ENCODE peak calls at places on chromosomes 11 and 22, in five cellular contexts. C is HepG2, W is A549, V is endothelial cell of umbilical vein, U is K562. Z is an unnamed sample.

GRCh38 chr11:44203270-44204043 is 106.5 kb downstream of the ALX4 start:
- DNase-seq in V (no peak), W (no peak), U (no peak), C (no peak), Z (no peak)

GRCh38 chr11:134032501-134033091 is 36.3 kb upstream of the JAM3 start:
- DNase-seq in W (no peak), U (no peak), V (no peak), C (no peak), Z (peak)

GRCh38 chr22:32660292-32660691 is 141.2 kb upstream of the TIMP3 start:
- DNase-seq in W (peak), U (peak), V (no peak), C (peak), Z (peak)

GRCh38 chr11:31804439-31805036 is 6.6 kb downstream of the PAX6 start:
- DNase-seq in U (no peak), W (no peak), C (no peak), V (no peak), Z (peak)

GRCh38 chr11:72621008-72621610 is 53.1 kb downstream of the PDE2A start:
- DNase-seq in U (no peak), V (no peak), C (no peak), W (no peak), Z (no peak)

GRCh38 chr22:29071261-29072045 is 1.4 kb upstream of the KREMEN1 start:
- DNase-seq in W (peak), U (peak), C (peak), V (no peak), Z (peak)

GRCh38 chr11:9313648-9314290 is 624 bp downstream of the TMEM41B start:
- DNase-seq in C (no peak), U (peak), W (no peak), V (peak), Z (peak)

GRCh38 chr11:32615422-32615821 is 31.8 kb downstream of the EIF3M start:
- DNase-seq in C (peak), U (no peak), V (peak), W (peak), Z (no peak)

GRCh38 chr22:44086759-44087158 is 62.7 kb downstream of the PARVB start:
- DNase-seq in V (no peak), W (no peak), U (no peak), C (no peak), Z (no peak)

GRCh38 chr11:95322546-95322945 is 91.5 kb upstream of the SESN3 start:
- DNase-seq in U (no peak), V (no peak), C (no peak), W (no peak), Z (no peak)

GRCh38 chr11:111766834-111767142 is 599 bp upstream of the PPP2R1B start:
- DNase-seq in C (peak), W (no peak), V (no peak), U (peak), Z (no peak)

GRCh38 chr11:47280860-47281259 is 10.9 kb downstream of the MADD start:
- DNase-seq in U (no peak), W (no peak), C (no peak), V (no peak), Z (no peak)

GRCh38 chr11:124811423-124812125 is 11.4 kb upstream of the MSANTD2 start:
- DNase-seq in W (no peak), U (no peak), C (no peak), V (no peak), Z (no peak)

GRCh38 chr11:13486926-13487660 is 8.7 kb downstream of the PTH start:
- DNase-seq in V (peak), W (peak), U (peak), C (peak), Z (peak)

GRCh38 chr11:125408281-125408680 is 87.8 kb downstream of the FEZ1 start:
- DNase-seq in W (no peak), U (no peak), C (no peak), V (no peak), Z (no peak)

GRCh38 chr22:44693756-44694155 is 8.2 kb upstream of the PRR5 start:
- DNase-seq in V (no peak), C (no peak), W (no peak), U (no peak), Z (no peak)

GRCh38 chr22:50325444-50326224 is 1.2 kb downstream of the DENND6B start:
- DNase-seq in V (no peak), W (no peak), C (no peak), U (no peak), Z (peak)

GRCh38 chr11:7480132-7480531 is 5.2 kb upstream of the OLFML1 start:
- DNase-seq in C (no peak), V (no peak), U (no peak), W (no peak), Z (no peak)

GRCh38 chr11:27416568-27417176 is 53.7 kb upstream of the CCDC34 start:
- DNase-seq in W (no peak), C (no peak), U (no peak), V (no peak), Z (no peak)

GRCh38 chr22:39090426-39091064 is 6.5 kb upstream of the APOBEC3H start:
- DNase-seq in U (no peak), V (no peak), W (no peak), C (no peak), Z (peak)

GRCh38 chr11:130211144-130211543 is 51.6 kb downstream of the ST14 start:
- DNase-seq in C (no peak), U (no peak), W (no peak), V (no peak), Z (no peak)

GRCh38 chr11:38927993-38928392 is 2330.0 kb upstream of the RAG2 start:
- DNase-seq in U (no peak), C (no peak), V (no peak), W (no peak), Z (no peak)

GRCh38 chr11:106217456-106217855 is 140.0 kb downstream of the AASDHPPT start:
- DNase-seq in W (no peak), U (no peak), C (no peak), V (no peak), Z (no peak)

GRCh38 chr11:5288912-5289525 is 12.7 kb downstream of the OR51B4 start:
- DNase-seq in C (no peak), U (peak), W (no peak), V (no peak), Z (no peak)

GRCh38 chr11:102561636-102562035 is 31.1 kb upstream of the MMP7 start:
- DNase-seq in C (no peak), W (no peak), U (no peak), V (no peak), Z (no peak)

GRCh38 chr22:24565077-24565476 is 9.3 kb downstream of the SNRPD3 start:
- DNase-seq in V (no peak), U (no peak), W (no peak), C (no peak), Z (no peak)

GRCh38 chr22:25024895-25025294 is 72.4 kb downstream of the KIAA1671 start:
- DNase-seq in C (no peak), U (no peak), W (no peak), V (no peak), Z (no peak)

GRCh38 chr11:59857444-59858434 is 8.5 kb downstream of the TCN1 start:
- DNase-seq in W (peak), C (no peak), U (peak), V (peak), Z (peak)

GRCh38 chr22:24768537-24769374 is 5.8 kb downstream of the PIWIL3 start:
- DNase-seq in V (peak), U (peak), W (peak), C (peak), Z (peak)

GRCh38 chr22:39985383-39986045 is 9.2 kb upstream of the FAM83F start:
- DNase-seq in C (no peak), U (no peak), V (no peak), W (no peak), Z (no peak)

GRCh38 chr11:73493838-73494598 is 103.9 kb downstream of the FAM168A start:
- DNase-seq in V (peak), W (peak), U (no peak), C (peak), Z (no peak)

GRCh38 chr11:73152861-73153483 is 10.9 kb upstream of the FCHSD2 start:
- DNase-seq in C (no peak), W (no peak), V (no peak), U (no peak), Z (peak)

GRCh38 chr11:5291207-5291838 is 10.4 kb downstream of the OR51B4 start:
- DNase-seq in C (peak), W (peak), U (peak), V (peak), Z (peak)

GRCh38 chr11:73186294-73186850 is 31.7 kb upstream of the P2RY2 start:
- DNase-seq in U (no peak), C (no peak), V (no peak), W (peak), Z (peak)

GRCh38 chr11:128956401-128957203 is 13.9 kb upstream of the TP53AIP1 start:
- DNase-seq in C (peak), V (peak), W (peak), U (peak), Z (peak)

GRCh38 chr22:46734830-46735453 is 3.1 kb downstream of the CERK start:
- DNase-seq in U (no peak), C (no peak), V (peak), W (no peak), Z (peak)

GRCh38 chr11:130738618-130739017 is 177.7 kb downstream of the SNX19 start:
- DNase-seq in U (no peak), C (no peak), W (no peak), V (no peak), Z (no peak)

GRCh38 chr11:115579181-115579825 is 75.1 kb upstream of the CADM1 start:
- DNase-seq in C (no peak), U (no peak), W (no peak), V (no peak), Z (no peak)

DNA sequence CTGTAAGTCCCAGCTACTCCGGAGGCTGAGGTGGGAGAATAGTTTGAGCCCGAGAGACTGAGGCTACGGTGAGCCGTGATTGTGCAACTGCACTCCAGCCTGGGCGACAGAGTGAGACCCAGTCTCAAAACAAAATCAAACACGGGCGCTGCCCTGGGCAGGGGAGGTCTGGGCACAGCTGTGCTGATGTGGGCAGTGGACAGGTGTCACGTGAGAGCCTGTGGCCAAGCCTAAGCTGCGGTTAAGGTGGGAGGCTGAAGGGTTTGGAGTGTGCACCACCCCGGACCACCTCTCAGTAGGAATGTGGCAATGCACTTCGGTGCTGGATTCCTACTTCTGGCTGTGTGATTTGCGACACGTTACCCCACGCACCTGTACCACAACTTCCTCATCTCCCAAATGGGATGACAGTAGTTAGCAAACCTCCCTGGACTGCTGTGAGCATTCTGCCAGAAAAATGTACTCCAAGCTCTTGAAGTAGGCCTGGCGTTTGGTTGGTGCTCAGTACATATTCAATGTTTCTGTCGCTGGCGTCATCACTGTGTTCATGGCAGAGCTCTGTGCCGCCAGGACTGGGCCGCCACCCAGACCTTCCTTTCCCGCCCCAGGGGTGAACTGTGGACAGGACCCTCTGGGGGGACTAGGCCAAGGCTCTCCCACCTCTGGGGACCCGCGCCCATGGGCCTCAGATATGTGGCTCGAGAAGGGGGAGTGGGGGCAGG is 807 bp upstream of the ZNF74 start:
- DNase-seq in W (no peak), V (no peak), C (no peak), U (peak), Z (peak)
- H3K4me3 ChIP-seq in W (peak), V (no peak), C (peak), U (peak), Z (peak)

GRCh38 chr22:37508431-37508963 is 10.7 kb downstream of the CARD10 start:
- DNase-seq in C (no peak), V (no peak), W (no peak), U (no peak), Z (no peak)
- TF ChIP-seq MYC in C (no peak), V (no peak), W (no peak), U (no peak), Z (no peak)

GRCh38 chr11:119863236-119863635 is 134.2 kb upstream of the NECTIN1 start:
- DNase-seq in W (no peak), U (no peak), V (no peak), C (no peak), Z (no peak)

GRCh38 chr11:119859684-119860083 is 130.7 kb upstream of the NECTIN1 start:
- DNase-seq in W (no peak), U (no peak), V (no peak), C (no peak), Z (no peak)

GRCh38 chr11:119863811-119864601 is 135.0 kb upstream of the NECTIN1 start:
- DNase-seq in W (no peak), V (no peak), U (no peak), C (no peak), Z (no peak)

GRCh38 chr11:119861160-119861559 is 132.2 kb upstream of the NECTIN1 start:
- DNase-seq in U (no peak), V (no peak), C (no peak), W (no peak), Z (no peak)

DNA sequence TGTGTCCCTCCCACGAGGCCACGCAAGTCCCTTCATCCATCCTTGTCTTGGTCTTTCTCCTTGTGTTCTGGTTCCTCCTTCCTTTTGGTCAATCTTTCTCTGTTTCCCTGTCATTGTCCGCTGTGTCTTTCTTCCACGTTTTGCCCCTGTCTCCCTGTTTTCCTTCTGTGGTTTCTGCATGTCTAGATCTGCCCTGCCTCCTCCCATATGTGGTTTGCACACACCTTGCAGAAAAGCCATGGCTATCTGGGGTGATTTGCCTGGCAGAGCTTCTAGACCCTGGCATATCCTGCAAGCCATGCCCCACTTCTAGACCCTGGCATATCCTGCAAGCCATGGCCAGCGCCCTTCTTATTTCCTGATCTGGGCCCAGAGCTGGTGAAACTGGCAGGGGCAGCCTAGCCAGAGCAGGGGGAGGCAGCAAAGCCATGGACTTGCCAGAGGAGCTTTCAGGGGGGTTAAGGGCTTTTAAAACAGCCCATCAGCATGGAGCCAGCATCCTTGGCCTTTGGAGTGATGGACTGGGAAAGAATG is 131.6 kb upstream of the NECTIN1 start:
- DNase-seq in W (no peak), C (no peak), U (no peak), V (no peak), Z (no peak)
- TF ChIP-seq MAX in W (no peak), C (no peak), U (no peak), V (no peak), Z (no peak)

DNA sequence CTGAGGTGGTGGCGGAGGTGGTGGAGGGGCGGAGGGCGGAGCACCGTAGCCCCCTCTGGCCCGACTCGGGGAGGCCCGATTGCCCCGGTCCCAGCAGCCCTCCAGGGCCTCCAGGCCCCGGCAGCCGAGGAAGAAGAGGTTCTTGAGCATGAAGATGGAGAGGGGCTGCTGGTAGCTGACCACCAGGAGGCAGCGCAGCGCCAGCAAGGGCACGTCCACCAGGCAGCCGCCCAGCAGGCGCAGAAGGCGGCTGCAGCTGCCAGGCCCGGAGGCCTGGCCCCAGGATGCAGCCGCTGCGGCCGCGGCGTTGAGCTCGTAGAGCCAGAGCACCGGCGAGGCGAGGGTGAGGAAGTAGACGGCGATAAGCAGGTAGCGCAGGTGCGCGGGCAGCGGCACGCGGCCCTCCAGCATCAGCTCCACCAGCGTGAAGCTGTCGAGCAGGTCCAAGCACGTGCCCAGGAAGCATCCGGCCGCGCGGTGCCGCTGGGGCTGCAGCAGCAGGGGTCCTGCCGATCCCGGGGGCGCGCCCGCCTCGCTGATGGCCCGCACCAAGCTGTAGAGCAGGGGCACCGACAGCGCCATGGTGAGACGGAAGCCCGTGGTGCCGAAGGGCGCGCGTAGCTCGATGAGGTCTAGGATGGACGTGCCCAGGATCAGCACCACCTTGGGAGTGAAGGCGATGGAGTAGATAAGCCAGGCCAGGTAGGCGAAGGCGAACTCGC is 1.5 kb downstream of the TMEM121B start:
- DNase-seq in W (peak), U (peak), C (no peak), V (no peak), Z (peak)
- H3K4me3 ChIP-seq in W (no peak), U (no peak), C (no peak), V (no peak), Z (no peak)

DNA sequence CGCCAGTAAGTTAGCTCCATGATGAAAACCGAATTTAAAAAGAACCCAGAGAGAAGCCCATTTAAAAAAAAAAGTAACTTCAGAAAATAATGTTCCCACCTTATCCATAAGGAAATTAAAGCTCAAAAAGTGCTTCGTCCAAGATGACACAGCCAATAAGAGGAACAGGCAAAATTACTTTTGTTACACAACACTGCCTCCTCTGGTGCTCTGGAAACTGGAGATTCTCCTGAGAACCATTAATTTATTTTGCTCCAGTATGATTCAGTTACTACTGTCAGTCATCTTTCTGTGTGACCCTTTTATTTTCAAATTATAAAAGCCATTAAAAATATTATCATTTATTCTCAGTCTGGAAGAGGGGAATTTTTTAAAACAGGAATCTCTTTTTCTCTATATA is 2.0 kb downstream of the IFT27 start:
- DNase-seq in W (peak), C (no peak), U (peak), V (peak), Z (peak)
- TF ChIP-seq MYC in W (no peak), C (no peak), U (no peak), V (no peak), Z (no peak)

DNA sequence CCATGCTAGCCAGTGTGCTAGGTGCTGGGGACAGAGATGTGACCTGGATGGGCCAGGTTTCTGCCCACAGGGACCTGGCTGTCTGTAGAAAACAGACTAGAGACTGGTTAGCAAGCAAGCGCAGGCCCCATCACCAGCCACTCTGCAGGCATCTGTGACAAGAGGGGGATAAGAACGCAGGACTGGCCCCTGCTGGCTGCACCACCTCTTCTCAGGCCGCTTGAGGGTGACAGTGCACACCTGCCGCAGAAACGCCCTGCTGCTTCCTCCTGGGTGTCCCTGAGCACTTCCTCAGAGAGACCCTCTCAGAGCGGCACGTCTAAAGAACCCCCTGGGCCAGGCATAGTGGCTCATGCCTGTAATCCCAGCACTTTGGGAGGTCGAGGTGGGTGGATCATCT is 5.9 kb upstream of the PICK1 start:
- DNase-seq in W (no peak), V (no peak), U (no peak), C (no peak), Z (no peak)
- TF ChIP-seq MAX in W (no peak), V (no peak), U (no peak), C (no peak), Z (no peak)

Z was measured in NB4.